ENCODE peak calls at places on chromosomes 6 and 20, in four cellular contexts. One of them, this sample, is unnamed.
A peak's percentile ranks its signal among the peaks of the same experiment; 100 is the strongest.

GRCh38 chr6:40395066-40395697 is 192.0 kb downstream of the LRFN2 start:
- DNase-seq in H1: peak; percentile 33
- DNase-seq in K562: no peak
- DNase-seq in GM12878: no peak
- DNase-seq in this sample: no peak

GRCh38 chr6:138349891-138350290 is 27.8 kb upstream of the SMIM28 start:
- DNase-seq in H1: no peak
- DNase-seq in K562: no peak
- DNase-seq in GM12878: no peak
- DNase-seq in this sample: no peak

GRCh38 chr20:11777861-11778570 is 139.7 kb upstream of the BTBD3 start:
- DNase-seq in H1: no peak
- DNase-seq in K562: no peak
- DNase-seq in GM12878: no peak
- DNase-seq in this sample: peak; percentile 17

GRCh38 chr6:132520953-132521352 is 8.0 kb upstream of the STX7 start:
- DNase-seq in H1: no peak
- DNase-seq in K562: no peak
- DNase-seq in GM12878: no peak
- DNase-seq in this sample: no peak

GRCh38 chr20:59628171-59628570 is 23.8 kb downstream of the PHACTR3 start:
- DNase-seq in H1: no peak
- DNase-seq in K562: no peak
- DNase-seq in GM12878: no peak
- DNase-seq in this sample: no peak

GRCh38 chr20:17934141-17934862 is 34.3 kb downstream of the SNX5 start:
- DNase-seq in H1: no peak
- DNase-seq in K562: no peak
- DNase-seq in GM12878: no peak
- DNase-seq in this sample: no peak

GRCh38 chr20:8646026-8646425 is 422.9 kb upstream of the PLCB4 start:
- DNase-seq in H1: no peak
- DNase-seq in K562: no peak
- DNase-seq in GM12878: no peak
- DNase-seq in this sample: no peak

GRCh38 chr20:8272758-8273157 is 140.7 kb downstream of the PLCB1 start:
- DNase-seq in H1: no peak
- DNase-seq in K562: no peak
- DNase-seq in GM12878: no peak
- DNase-seq in this sample: no peak

GRCh38 chr6:15444881-15445280 is 199.0 kb downstream of the JARID2 start:
- DNase-seq in H1: no peak
- DNase-seq in K562: no peak
- DNase-seq in GM12878: no peak
- DNase-seq in this sample: peak; percentile 78

GRCh38 chr6:34182751-34183531 is 37.1 kb upstream of the GRM4 start:
- DNase-seq in H1: no peak
- DNase-seq in K562: no peak
- DNase-seq in GM12878: peak; percentile 34
- DNase-seq in this sample: no peak

GRCh38 chr20:25361287-25361683 is 29.4 kb downstream of the ABHD12 start:
- DNase-seq in H1: no peak
- DNase-seq in K562: no peak
- DNase-seq in GM12878: no peak
- DNase-seq in this sample: no peak

GRCh38 chr20:45017859-45018258 is 51.5 kb downstream of the STK4 start:
- DNase-seq in H1: no peak
- DNase-seq in K562: no peak
- DNase-seq in GM12878: no peak
- DNase-seq in this sample: no peak

GRCh38 chr20:37229300-37229699 is 32.3 kb downstream of the GHRH start:
- DNase-seq in H1: no peak
- DNase-seq in K562: no peak
- DNase-seq in GM12878: no peak
- DNase-seq in this sample: no peak

GRCh38 chr20:23058240-23058639 is 8.8 kb upstream of the THBD start:
- DNase-seq in H1: no peak
- DNase-seq in K562: no peak
- DNase-seq in GM12878: no peak
- DNase-seq in this sample: no peak

GRCh38 chr6:36207155-36207554 is 10.6 kb downstream of the BRPF3 start:
- DNase-seq in H1: no peak
- DNase-seq in K562: no peak
- DNase-seq in GM12878: no peak
- DNase-seq in this sample: no peak

GRCh38 chr6:87396595-87397392 is 11.0 kb upstream of the CFAP206 start:
- DNase-seq in H1: no peak
- DNase-seq in K562: peak; percentile 11
- DNase-seq in GM12878: no peak
- DNase-seq in this sample: no peak

GRCh38 chr6:151475653-151476523 is 17.9 kb upstream of the CCDC170 start:
- DNase-seq in H1: peak; percentile 62
- DNase-seq in K562: peak; percentile 70
- DNase-seq in GM12878: no peak
- DNase-seq in this sample: peak; percentile 56

GRCh38 chr6:45818655-45819054 is 197.0 kb downstream of the CLIC5 start:
- DNase-seq in H1: no peak
- DNase-seq in K562: no peak
- DNase-seq in GM12878: no peak
- DNase-seq in this sample: no peak

GRCh38 chr6:42970859-42971612 is 7.9 kb downstream of the PEX6 start:
- DNase-seq in H1: no peak
- DNase-seq in K562: peak; percentile 80
- DNase-seq in GM12878: no peak
- DNase-seq in this sample: no peak
- H3K4me2 ChIP-seq in H1: no peak overlapping the region
- H3K4me2 ChIP-seq in K562: peak overlapping the region; percentile 65
- H3K4me2 ChIP-seq in GM12878: no peak overlapping the region
- H3K4me2 ChIP-seq in this sample: no peak overlapping the region

DNA sequence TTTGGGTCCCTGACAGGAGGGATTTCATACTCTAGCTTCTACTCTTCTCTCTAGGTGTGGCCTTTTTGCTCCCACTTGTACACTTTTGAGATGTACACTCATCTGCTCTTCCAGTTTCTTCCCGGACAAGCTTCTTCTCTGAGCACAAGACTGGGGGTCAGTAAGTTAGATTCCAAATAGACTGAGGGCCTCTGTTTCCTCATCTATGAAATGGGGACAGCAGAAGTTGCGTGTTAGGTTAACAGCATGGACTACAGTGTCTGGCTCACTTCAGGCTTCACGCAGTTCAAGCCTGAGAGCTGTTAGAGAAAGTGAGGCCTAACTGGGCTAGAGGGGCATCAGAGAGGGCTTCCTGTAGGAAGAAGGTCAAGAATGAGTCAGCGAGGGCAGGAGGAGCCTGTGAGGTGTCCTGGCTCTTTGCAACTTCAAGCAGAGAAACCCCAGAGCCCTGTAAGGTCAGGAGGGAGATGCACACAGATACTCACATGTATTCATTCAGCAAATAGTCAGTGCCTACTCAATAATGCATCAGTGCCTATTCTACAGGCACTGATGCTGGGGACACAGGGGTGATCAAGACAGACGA is 20.6 kb downstream of the XKR7 start:
- DNase-seq in H1: no peak
- DNase-seq in K562: no peak
- DNase-seq in GM12878: no peak
- DNase-seq in this sample: no peak
- H3K9ac ChIP-seq in H1: no peak overlapping the region
- H3K9ac ChIP-seq in K562: no peak overlapping the region
- H3K9ac ChIP-seq in GM12878: no peak overlapping the region
- H3K9ac ChIP-seq in this sample: no peak overlapping the region

DNA sequence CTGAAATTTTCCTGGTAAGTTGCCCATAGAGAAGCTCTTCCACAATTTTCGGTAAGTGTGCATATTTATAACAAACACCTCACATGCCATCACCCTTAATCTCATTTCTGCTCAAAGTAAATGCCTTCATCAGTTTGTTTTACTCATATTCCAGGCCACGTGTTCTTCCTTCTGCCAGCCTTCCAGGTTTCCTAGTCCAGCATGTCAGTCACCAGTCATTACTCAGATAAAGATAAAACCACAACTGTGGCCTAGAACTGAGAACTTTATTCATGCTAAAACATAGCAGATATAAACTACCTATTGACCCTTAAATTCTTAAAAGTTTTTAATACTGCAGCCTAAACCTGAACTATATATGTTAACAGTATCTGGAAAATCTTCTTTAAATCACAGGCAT is 149.5 kb upstream of the SLC22A16 start:
- DNase-seq in H1: no peak
- DNase-seq in K562: peak; percentile 8
- DNase-seq in GM12878: no peak
- DNase-seq in this sample: no peak
- TF ChIP-seq EP300 in H1: no peak
- TF ChIP-seq EP300 in K562: no peak
- TF ChIP-seq EP300 in GM12878: no peak
- TF ChIP-seq EP300 in this sample: no peak

GRCh38 chr20:48524582-48524981 is 303.2 kb downstream of the PREX1 start:
- DNase-seq in H1: peak; percentile 3
- DNase-seq in K562: no peak
- DNase-seq in GM12878: no peak
- DNase-seq in this sample: no peak

GRCh38 chr20:48528346-48528745 is 299.5 kb downstream of the PREX1 start:
- DNase-seq in H1: peak; percentile 6
- DNase-seq in K562: no peak
- DNase-seq in GM12878: no peak
- DNase-seq in this sample: no peak

GRCh38 chr20:48527771-48528170 is 300.0 kb downstream of the PREX1 start:
- DNase-seq in H1: peak; percentile 23
- DNase-seq in K562: no peak
- DNase-seq in GM12878: no peak
- DNase-seq in this sample: no peak

GRCh38 chr20:48525400-48525799 is 302.4 kb downstream of the PREX1 start:
- DNase-seq in H1: peak; percentile 4
- DNase-seq in K562: no peak
- DNase-seq in GM12878: no peak
- DNase-seq in this sample: no peak

GRCh38 chr20:48526936-48527335 is 300.9 kb downstream of the PREX1 start:
- DNase-seq in H1: peak; percentile 4
- DNase-seq in K562: no peak
- DNase-seq in GM12878: no peak
- DNase-seq in this sample: no peak
- H3K4me2 ChIP-seq in H1: no peak overlapping the region
- H3K4me2 ChIP-seq in K562: no peak overlapping the region
- H3K4me2 ChIP-seq in GM12878: no peak overlapping the region
- H3K4me2 ChIP-seq in this sample: no peak overlapping the region

DNA sequence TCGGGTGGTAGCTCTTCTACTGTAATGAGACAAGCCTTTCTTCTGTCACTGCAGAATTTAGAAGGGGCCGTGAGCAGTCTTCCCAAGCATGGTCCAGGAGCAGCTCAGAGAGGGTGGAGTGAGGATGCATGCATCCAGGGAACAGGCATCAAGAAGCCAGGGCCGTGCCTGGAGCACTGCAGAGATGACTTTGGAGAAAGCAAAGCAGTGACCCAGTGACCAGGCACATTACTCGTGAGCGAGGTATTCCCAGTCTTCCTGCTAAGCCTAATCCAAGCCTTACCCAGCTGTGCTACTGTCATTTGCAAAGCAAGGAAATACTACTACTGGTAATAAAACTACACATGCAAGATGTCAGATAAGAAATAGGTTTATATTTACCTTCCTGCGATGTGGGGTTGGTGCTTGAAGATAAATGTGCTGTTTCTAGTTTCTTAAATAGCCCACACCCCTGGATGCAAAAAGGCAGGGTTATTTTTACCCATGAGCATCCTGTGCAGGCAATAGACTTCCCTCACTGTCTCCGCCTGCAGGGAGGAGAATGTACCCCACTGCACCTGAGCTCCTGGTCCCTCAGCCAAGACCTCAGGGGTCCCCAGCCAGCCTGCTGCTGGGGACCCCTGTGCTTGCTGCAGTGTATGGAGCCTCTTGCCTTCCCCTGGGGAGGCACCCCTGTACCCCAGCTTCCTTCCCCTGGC is 62.9 kb downstream of the SSR1 start:
- DNase-seq in H1: no peak
- DNase-seq in K562: no peak
- DNase-seq in GM12878: no peak
- DNase-seq in this sample: no peak
- H3K9ac ChIP-seq in H1: no peak overlapping the region
- H3K9ac ChIP-seq in K562: no peak overlapping the region
- H3K9ac ChIP-seq in GM12878: no peak overlapping the region
- H3K9ac ChIP-seq in this sample: no peak overlapping the region

GRCh38 chr20:4772132-4772531 is 50.4 kb downstream of the PRND start:
- DNase-seq in H1: no peak
- DNase-seq in K562: no peak
- DNase-seq in GM12878: no peak
- DNase-seq in this sample: no peak

GRCh38 chr20:4767084-4767483 is 45.4 kb downstream of the PRND start:
- DNase-seq in H1: no peak
- DNase-seq in K562: peak; percentile 54
- DNase-seq in GM12878: no peak
- DNase-seq in this sample: no peak

GRCh38 chr20:4765681-4766080 is 44.0 kb downstream of the PRND start:
- DNase-seq in H1: no peak
- DNase-seq in K562: no peak
- DNase-seq in GM12878: no peak
- DNase-seq in this sample: no peak

GRCh38 chr20:4766631-4767030 is 44.9 kb downstream of the PRND start:
- DNase-seq in H1: no peak
- DNase-seq in K562: peak; percentile 13
- DNase-seq in GM12878: no peak
- DNase-seq in this sample: no peak

GRCh38 chr20:4769328-4769727 is 47.6 kb downstream of the PRND start:
- DNase-seq in H1: no peak
- DNase-seq in K562: no peak
- DNase-seq in GM12878: no peak
- DNase-seq in this sample: no peak
- TF ChIP-seq EP300 in H1: no peak
- TF ChIP-seq EP300 in K562: no peak
- TF ChIP-seq EP300 in GM12878: no peak
- TF ChIP-seq EP300 in this sample: no peak